ENCODE peak calls at places on chromosomes 12 and 14, in four cellular contexts. W is lung, Q is transverse colon, T is dorsolateral prefrontal cortex. A is an unnamed sample.

GRCh38 chr12:5037795-5038357 is 5.8 kb upstream of the KCNA5 start:
- DNase-seq in W (no peak), Q (no peak), T (no peak), A (no peak)

GRCh38 chr14:71130491-71131179 is 223.4 kb downstream of the PCNX1 start:
- DNase-seq in Q (no peak), T (no peak), W (no peak), A (no peak)

GRCh38 chr14:80004871-80005270 is 206.4 kb downstream of the DIO2 start:
- DNase-seq in T (no peak), Q (no peak), W (no peak), A (no peak)

GRCh38 chr14:31029016-31029970 is 3.1 kb upstream of the STRN3 start:
- DNase-seq in W (no peak), Q (no peak), T (no peak), A (no peak)

GRCh38 chr12:94973202-94973601 is 30.3 kb downstream of the NDUFA12 start:
- DNase-seq in Q (no peak), T (no peak), W (no peak), A (no peak)

GRCh38 chr14:75223664-75224154 is 47.3 kb upstream of the TMED10 start:
- DNase-seq in W (peak), T (no peak), Q (peak), A (peak)

GRCh38 chr14:23407516-23408306 is at the start of gene MYH6:
- DNase-seq in W (no peak), Q (no peak), T (no peak), A (no peak)

GRCh38 chr12:13093191-13093849 is 10.1 kb downstream of the GSG1 start:
- DNase-seq in Q (no peak), W (no peak), T (no peak), A (no peak)

GRCh38 chr12:41981013-41981412 is 163.7 kb downstream of the GXYLT1 start:
- DNase-seq in Q (no peak), T (no peak), W (no peak), A (no peak)

GRCh38 chr12:32365473-32366064 is 33.8 kb upstream of the FGD4 start:
- DNase-seq in Q (peak), W (peak), T (no peak), A (peak)

GRCh38 chr14:91405241-91405721 is 12.3 kb downstream of the CCDC88C start:
- DNase-seq in W (no peak), Q (no peak), T (no peak), A (no peak)

GRCh38 chr14:68735836-68736235 is 57.0 kb downstream of the ZFP36L1 start:
- DNase-seq in Q (no peak), W (no peak), T (no peak), A (no peak)

GRCh38 chr12:14317362-14318146 is 47.9 kb upstream of the ATF7IP start:
- DNase-seq in W (no peak), Q (no peak), T (no peak), A (no peak)

GRCh38 chr12:96120359-96121100 is 73.6 kb upstream of the ELK3 start:
- DNase-seq in T (no peak), W (peak), Q (peak), A (no peak)

GRCh38 chr14:69288001-69288771 is 28.2 kb downstream of the GALNT16 start:
- DNase-seq in T (no peak), W (no peak), Q (peak), A (no peak)

GRCh38 chr12:9872743-9873142 is 3.6 kb upstream of the CLEC2B start:
- DNase-seq in T (no peak), Q (no peak), W (no peak), A (no peak)

GRCh38 chr14:74945852-74946658 is 9.3 kb downstream of the PGF start:
- DNase-seq in W (peak), T (no peak), Q (peak), A (peak)

GRCh38 chr12:53113951-53114350 is 10.7 kb downstream of the SOAT2 start:
- DNase-seq in W (no peak), T (no peak), Q (no peak), A (no peak)

GRCh38 chr12:110266381-110266909 is 14.6 kb upstream of the ATP2A2 start:
- DNase-seq in W (no peak), Q (no peak), T (no peak), A (no peak)

GRCh38 chr12:122947352-122947792 is 18.9 kb downstream of the ABCB9 start:
- DNase-seq in W (peak), Q (peak), T (no peak), A (no peak)

GRCh38 chr12:71607494-71608330 is 55.9 kb downstream of the ZFC3H1 start:
- DNase-seq in T (no peak), W (no peak), Q (no peak), A (no peak)

GRCh38 chr14:54364555-54365415 is 32.0 kb upstream of the CDKN3 start:
- DNase-seq in T (no peak), Q (no peak), W (no peak), A (no peak)

GRCh38 chr12:127363392-127363791 is 903.6 kb upstream of the TMEM132C start:
- DNase-seq in T (no peak), W (no peak), Q (no peak), A (no peak)
- TF ChIP-seq CTCF in T (no peak), W (no peak), Q (no peak), A (peak)

GRCh38 chr12:97211421-97211820 is 251.2 kb upstream of the RMST start:
- DNase-seq in W (no peak), Q (no peak), T (no peak), A (no peak)
- TF ChIP-seq CTCF in W (no peak), Q (no peak), T (no peak), A (no peak)

GRCh38 chr12:47071241-47071852 is 8.1 kb upstream of the PCED1B start:
- DNase-seq in Q (no peak), W (no peak), T (no peak), A (no peak)
- TF ChIP-seq CTCF in Q (peak), W (no peak), T (no peak), A (peak)

DNA sequence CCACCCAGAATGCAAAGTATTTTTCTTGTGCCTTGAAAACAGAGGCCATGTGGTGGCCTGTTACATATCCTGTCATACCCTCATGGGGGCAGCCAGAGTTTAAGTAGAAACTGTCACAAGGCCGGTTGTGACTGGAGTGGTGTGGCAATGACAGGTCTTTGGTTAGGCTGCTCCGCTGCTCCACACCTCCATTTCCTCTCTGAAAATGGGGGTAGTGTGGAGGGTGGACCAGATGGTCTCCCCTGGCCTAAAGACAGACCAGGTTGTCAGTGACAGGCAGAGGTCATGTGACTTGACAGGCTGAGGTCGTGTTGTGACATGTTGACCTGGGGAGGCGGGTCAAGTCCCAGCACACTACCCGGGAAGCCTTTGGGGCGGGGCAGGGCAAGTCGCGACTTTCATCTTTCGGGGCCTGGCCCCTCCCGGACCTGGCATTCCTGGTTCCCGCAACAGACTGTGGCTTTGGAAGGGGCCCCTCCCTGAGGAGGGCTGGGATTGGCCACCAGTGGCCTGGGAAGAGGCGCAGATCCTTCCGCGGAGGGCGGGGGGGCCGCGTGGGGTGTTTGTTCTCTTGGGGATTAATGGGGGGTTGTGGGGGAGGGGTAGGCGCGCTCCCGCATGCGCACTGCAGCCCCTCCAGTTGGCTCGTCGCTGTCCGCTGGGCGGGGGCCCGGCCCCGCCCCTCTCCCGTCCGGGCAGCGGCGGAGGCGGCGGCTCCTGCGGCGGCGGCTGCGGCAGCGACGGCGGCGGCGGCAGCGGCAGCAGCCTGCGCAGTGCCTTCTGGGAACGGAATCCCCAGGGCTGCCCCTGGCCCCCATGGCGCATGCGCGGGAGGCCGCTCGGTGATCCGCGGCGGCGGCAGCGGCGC is at the start of gene MBD6:
- DNase-seq in Q (peak), T (peak), W (peak), A (peak)
- TF ChIP-seq CTCF in Q (no peak), T (no peak), W (no peak), A (no peak)